ENCODE peak calls at places on chromosomes 13 and 19, in eight cellular contexts. One of them, this sample, is unnamed.

GRCh38 chr19:1856698-1857603 is 6.4 kb downstream of the KLF16 start:
- DNase-seq in progenitor cell of endocrine pancreas: peak
- DNase-seq in HTR-8/SVneo: no peak
- DNase-seq in endodermal cell: peak
- DNase-seq in NCI-H526: no peak
- DNase-seq in hippocampal formation: peak
- DNase-seq in T47D: peak
- DNase-seq in epithelial cell of esophagus: peak
- DNase-seq in this sample: peak

GRCh38 chr13:98050041-98050466 is 92.8 kb upstream of the FARP1 start:
- DNase-seq in progenitor cell of endocrine pancreas: no peak
- DNase-seq in HTR-8/SVneo: no peak
- DNase-seq in endodermal cell: no peak
- DNase-seq in NCI-H526: no peak
- DNase-seq in hippocampal formation: no peak
- DNase-seq in T47D: peak
- DNase-seq in epithelial cell of esophagus: peak
- DNase-seq in this sample: peak

GRCh38 chr13:105365831-105366230 is 1169.6 kb downstream of the EFNB2 start:
- DNase-seq in progenitor cell of endocrine pancreas: no peak
- DNase-seq in HTR-8/SVneo: no peak
- DNase-seq in endodermal cell: no peak
- DNase-seq in NCI-H526: no peak
- DNase-seq in hippocampal formation: no peak
- DNase-seq in T47D: no peak
- DNase-seq in epithelial cell of esophagus: peak
- DNase-seq in this sample: no peak

GRCh38 chr19:41373993-41374392 is 2.3 kb upstream of the TMEM91 start:
- DNase-seq in progenitor cell of endocrine pancreas: no peak
- DNase-seq in HTR-8/SVneo: peak
- DNase-seq in endodermal cell: no peak
- DNase-seq in NCI-H526: no peak
- DNase-seq in hippocampal formation: peak
- DNase-seq in T47D: no peak
- DNase-seq in epithelial cell of esophagus: peak
- DNase-seq in this sample: peak

GRCh38 chr19:21202865-21203494 is 61.1 kb downstream of the ZNF431 start:
- DNase-seq in progenitor cell of endocrine pancreas: no peak
- DNase-seq in HTR-8/SVneo: peak
- DNase-seq in endodermal cell: peak
- DNase-seq in NCI-H526: no peak
- DNase-seq in hippocampal formation: peak
- DNase-seq in T47D: peak
- DNase-seq in epithelial cell of esophagus: peak
- DNase-seq in this sample: peak

GRCh38 chr19:46081928-46082727 is 41.3 kb upstream of the IGFL4 start:
- DNase-seq in progenitor cell of endocrine pancreas: peak
- DNase-seq in HTR-8/SVneo: peak
- DNase-seq in endodermal cell: peak
- DNase-seq in NCI-H526: no peak
- DNase-seq in hippocampal formation: no peak
- DNase-seq in T47D: peak
- DNase-seq in epithelial cell of esophagus: peak
- DNase-seq in this sample: peak

GRCh38 chr13:31022491-31022890 is 90.0 kb downstream of the TEX26 start:
- DNase-seq in progenitor cell of endocrine pancreas: no peak
- DNase-seq in HTR-8/SVneo: no peak
- DNase-seq in endodermal cell: no peak
- DNase-seq in NCI-H526: no peak
- DNase-seq in hippocampal formation: no peak
- DNase-seq in T47D: no peak
- DNase-seq in epithelial cell of esophagus: no peak
- DNase-seq in this sample: no peak

GRCh38 chr19:42352216-42352892 is 26.9 kb downstream of the MEGF8 start:
- DNase-seq in progenitor cell of endocrine pancreas: no peak
- DNase-seq in HTR-8/SVneo: no peak
- DNase-seq in endodermal cell: no peak
- DNase-seq in NCI-H526: no peak
- DNase-seq in hippocampal formation: peak
- DNase-seq in T47D: peak
- DNase-seq in epithelial cell of esophagus: no peak
- DNase-seq in this sample: no peak

GRCh38 chr13:50448535-50448981 is 394.9 kb downstream of the DLEU7 start:
- DNase-seq in progenitor cell of endocrine pancreas: no peak
- DNase-seq in HTR-8/SVneo: no peak
- DNase-seq in endodermal cell: no peak
- DNase-seq in NCI-H526: peak
- DNase-seq in hippocampal formation: no peak
- DNase-seq in T47D: no peak
- DNase-seq in epithelial cell of esophagus: peak
- DNase-seq in this sample: no peak

GRCh38 chr13:49932066-49932465 is 4.1 kb downstream of the SPRYD7 start:
- DNase-seq in progenitor cell of endocrine pancreas: no peak
- DNase-seq in HTR-8/SVneo: no peak
- DNase-seq in endodermal cell: no peak
- DNase-seq in NCI-H526: no peak
- DNase-seq in hippocampal formation: no peak
- DNase-seq in T47D: no peak
- DNase-seq in epithelial cell of esophagus: no peak
- DNase-seq in this sample: no peak

GRCh38 chr19:42422576-42423461 is 4.4 kb downstream of the LIPE start:
- DNase-seq in progenitor cell of endocrine pancreas: peak
- DNase-seq in HTR-8/SVneo: peak
- DNase-seq in endodermal cell: peak
- DNase-seq in NCI-H526: peak
- DNase-seq in hippocampal formation: peak
- DNase-seq in T47D: no peak
- DNase-seq in epithelial cell of esophagus: peak
- DNase-seq in this sample: no peak

GRCh38 chr19:53977991-53978731 is 13.3 kb upstream of the CACNG6 start:
- DNase-seq in progenitor cell of endocrine pancreas: peak
- DNase-seq in HTR-8/SVneo: peak
- DNase-seq in endodermal cell: peak
- DNase-seq in NCI-H526: no peak
- DNase-seq in hippocampal formation: peak
- DNase-seq in T47D: peak
- DNase-seq in epithelial cell of esophagus: peak
- DNase-seq in this sample: peak

GRCh38 chr19:44344255-44344654 is 12.2 kb downstream of the ZNF112 start:
- DNase-seq in progenitor cell of endocrine pancreas: no peak
- DNase-seq in HTR-8/SVneo: no peak
- DNase-seq in endodermal cell: no peak
- DNase-seq in NCI-H526: no peak
- DNase-seq in hippocampal formation: no peak
- DNase-seq in T47D: no peak
- DNase-seq in epithelial cell of esophagus: no peak
- DNase-seq in this sample: no peak

GRCh38 chr19:37304190-37304883 is 66.6 kb upstream of the ZNF527 start:
- DNase-seq in progenitor cell of endocrine pancreas: peak
- DNase-seq in HTR-8/SVneo: no peak
- DNase-seq in endodermal cell: peak
- DNase-seq in NCI-H526: no peak
- DNase-seq in hippocampal formation: no peak
- DNase-seq in T47D: peak
- DNase-seq in epithelial cell of esophagus: no peak
- DNase-seq in this sample: no peak

GRCh38 chr13:20994441-20994821 is 67.0 kb downstream of the LATS2 start:
- DNase-seq in progenitor cell of endocrine pancreas: no peak
- DNase-seq in HTR-8/SVneo: no peak
- DNase-seq in endodermal cell: peak
- DNase-seq in NCI-H526: no peak
- DNase-seq in hippocampal formation: no peak
- DNase-seq in T47D: no peak
- DNase-seq in epithelial cell of esophagus: no peak
- DNase-seq in this sample: peak

GRCh38 chr13:105982219-105982618 is 553.2 kb downstream of the EFNB2 start:
- DNase-seq in progenitor cell of endocrine pancreas: no peak
- DNase-seq in HTR-8/SVneo: no peak
- DNase-seq in endodermal cell: peak
- DNase-seq in NCI-H526: no peak
- DNase-seq in hippocampal formation: no peak
- DNase-seq in T47D: no peak
- DNase-seq in epithelial cell of esophagus: no peak
- DNase-seq in this sample: no peak

GRCh38 chr13:99383511-99383921 is 76.3 kb upstream of the GPR183 start:
- DNase-seq in progenitor cell of endocrine pancreas: no peak
- DNase-seq in HTR-8/SVneo: no peak
- DNase-seq in endodermal cell: peak
- DNase-seq in NCI-H526: no peak
- DNase-seq in hippocampal formation: no peak
- DNase-seq in T47D: no peak
- DNase-seq in epithelial cell of esophagus: no peak
- DNase-seq in this sample: no peak

GRCh38 chr13:47114030-47114429 is 217.2 kb upstream of the HTR2A start:
- DNase-seq in progenitor cell of endocrine pancreas: no peak
- DNase-seq in HTR-8/SVneo: no peak
- DNase-seq in endodermal cell: no peak
- DNase-seq in NCI-H526: no peak
- DNase-seq in hippocampal formation: no peak
- DNase-seq in T47D: no peak
- DNase-seq in epithelial cell of esophagus: peak
- DNase-seq in this sample: peak

GRCh38 chr13:28537149-28537548 is 42.2 kb upstream of the FLT1 start:
- DNase-seq in progenitor cell of endocrine pancreas: no peak
- DNase-seq in HTR-8/SVneo: no peak
- DNase-seq in endodermal cell: no peak
- DNase-seq in NCI-H526: no peak
- DNase-seq in hippocampal formation: no peak
- DNase-seq in T47D: no peak
- DNase-seq in epithelial cell of esophagus: peak
- DNase-seq in this sample: no peak

GRCh38 chr19:4991996-4992698 is 23.2 kb downstream of the KDM4B start:
- DNase-seq in progenitor cell of endocrine pancreas: no peak
- DNase-seq in HTR-8/SVneo: no peak
- DNase-seq in endodermal cell: no peak
- DNase-seq in NCI-H526: no peak
- DNase-seq in hippocampal formation: no peak
- DNase-seq in T47D: peak
- DNase-seq in epithelial cell of esophagus: no peak
- DNase-seq in this sample: no peak

GRCh38 chr13:90485441-90485840 is 862.0 kb upstream of the MIR17HG start:
- DNase-seq in progenitor cell of endocrine pancreas: no peak
- DNase-seq in HTR-8/SVneo: peak
- DNase-seq in endodermal cell: no peak
- DNase-seq in NCI-H526: no peak
- DNase-seq in hippocampal formation: no peak
- DNase-seq in T47D: no peak
- DNase-seq in epithelial cell of esophagus: peak
- DNase-seq in this sample: peak

GRCh38 chr19:42081584-42082258 is 5.8 kb downstream of the ZNF574 start:
- DNase-seq in progenitor cell of endocrine pancreas: no peak
- DNase-seq in HTR-8/SVneo: peak
- DNase-seq in endodermal cell: no peak
- DNase-seq in NCI-H526: no peak
- DNase-seq in hippocampal formation: no peak
- DNase-seq in T47D: peak
- DNase-seq in epithelial cell of esophagus: peak
- DNase-seq in this sample: peak

GRCh38 chr19:15284896-15285295 is 47.4 kb downstream of the BRD4 start:
- DNase-seq in progenitor cell of endocrine pancreas: no peak
- DNase-seq in HTR-8/SVneo: no peak
- DNase-seq in endodermal cell: no peak
- DNase-seq in NCI-H526: no peak
- DNase-seq in hippocampal formation: no peak
- DNase-seq in T47D: no peak
- DNase-seq in epithelial cell of esophagus: no peak
- DNase-seq in this sample: no peak

GRCh38 chr13:26324867-26325266 is 70.9 kb downstream of the CDK8 start:
- DNase-seq in progenitor cell of endocrine pancreas: no peak
- DNase-seq in HTR-8/SVneo: no peak
- DNase-seq in endodermal cell: no peak
- DNase-seq in NCI-H526: no peak
- DNase-seq in hippocampal formation: no peak
- DNase-seq in T47D: no peak
- DNase-seq in epithelial cell of esophagus: no peak
- DNase-seq in this sample: no peak

GRCh38 chr13:100753391-100753790 is 78.8 kb upstream of the TMTC4 start:
- DNase-seq in progenitor cell of endocrine pancreas: no peak
- DNase-seq in HTR-8/SVneo: no peak
- DNase-seq in endodermal cell: no peak
- DNase-seq in NCI-H526: no peak
- DNase-seq in hippocampal formation: no peak
- DNase-seq in T47D: no peak
- DNase-seq in epithelial cell of esophagus: no peak
- DNase-seq in this sample: no peak

GRCh38 chr13:99389520-99390304 is 82.5 kb upstream of the GPR183 start:
- DNase-seq in progenitor cell of endocrine pancreas: no peak
- DNase-seq in HTR-8/SVneo: no peak
- DNase-seq in endodermal cell: peak
- DNase-seq in NCI-H526: no peak
- DNase-seq in hippocampal formation: no peak
- DNase-seq in T47D: no peak
- DNase-seq in epithelial cell of esophagus: no peak
- DNase-seq in this sample: no peak

GRCh38 chr19:4638330-4638729 is 986 bp upstream of the TNFAIP8L1 start:
- DNase-seq in progenitor cell of endocrine pancreas: no peak
- DNase-seq in HTR-8/SVneo: no peak
- DNase-seq in endodermal cell: no peak
- DNase-seq in NCI-H526: no peak
- DNase-seq in hippocampal formation: no peak
- DNase-seq in T47D: no peak
- DNase-seq in epithelial cell of esophagus: no peak
- DNase-seq in this sample: no peak

GRCh38 chr19:51119089-51119488 is 5.6 kb upstream of the SIGLEC9 start:
- DNase-seq in progenitor cell of endocrine pancreas: no peak
- DNase-seq in HTR-8/SVneo: no peak
- DNase-seq in endodermal cell: no peak
- DNase-seq in NCI-H526: no peak
- DNase-seq in hippocampal formation: no peak
- DNase-seq in T47D: no peak
- DNase-seq in epithelial cell of esophagus: peak
- DNase-seq in this sample: no peak

This sample was measured in EL.